ENCODE peak calls at places on chromosomes 3 and 15, in seven cellular contexts. H is T-cell; L is left cardiac atrium; R is activated CD8-positive, alpha-beta memory T cell treated with anti-CD3 and anti-CD28 coated beads for 48 hours; Z is RCC 7860; P is NCI-H226; M is M059J. Y is an unnamed sample.

GRCh38 chr15:52140646-52141045 is 28.1 kb upstream of the BCL2L10 start:
- DNase-seq in H (no peak), L (no peak), R (no peak), Z (no peak), P (no peak), M (no peak), Y (no peak)

GRCh38 chr15:92803852-92804609 is 96.1 kb upstream of the CHD2 start:
- DNase-seq in H (no peak), L (peak), R (peak), Z (peak), P (peak), M (peak), Y (no peak)

GRCh38 chr3:99952306-99952705 is 134.6 kb downstream of the CMSS1 start:
- DNase-seq in H (no peak), L (no peak), R (no peak), Z (peak), P (peak), M (peak), Y (no peak)

GRCh38 chr15:76200083-76200465 is 111.2 kb downstream of the ETFA start:
- DNase-seq in H (no peak), L (peak), R (no peak), Z (no peak), P (no peak), M (no peak), Y (no peak)

GRCh38 chr15:56690733-56691132 is 42.6 kb downstream of the ZNF280D start:
- DNase-seq in H (no peak), L (no peak), R (no peak), Z (no peak), P (no peak), M (no peak), Y (no peak)

GRCh38 chr3:128487813-128488635 is 5.0 kb downstream of the GATA2 start:
- DNase-seq in H (no peak), L (peak), R (no peak), Z (peak), P (peak), M (peak), Y (no peak)

GRCh38 chr15:61008915-61009314 is 220.2 kb downstream of the RORA start:
- DNase-seq in H (no peak), L (no peak), R (no peak), Z (no peak), P (no peak), M (no peak), Y (no peak)

GRCh38 chr3:2826036-2826435 is 284.1 kb downstream of the IL5RA start:
- DNase-seq in H (no peak), L (no peak), R (no peak), Z (no peak), P (no peak), M (no peak), Y (no peak)

GRCh38 chr3:185473290-185473815 is 25.5 kb downstream of the TMEM41A start:
- DNase-seq in H (no peak), L (no peak), R (no peak), Z (no peak), P (peak), M (peak), Y (no peak)

GRCh38 chr3:46087871-46088270 is 60.6 kb upstream of the XCR1 start:
- DNase-seq in H (no peak), L (no peak), R (no peak), Z (no peak), P (peak), M (peak), Y (no peak)

GRCh38 chr3:39186692-39187151 is 5.7 kb downstream of the XIRP1 start:
- DNase-seq in H (no peak), L (no peak), R (no peak), Z (no peak), P (no peak), M (no peak), Y (no peak)

GRCh38 chr3:182716114-182716688 is 77.1 kb upstream of the ATP11B start:
- DNase-seq in H (no peak), L (no peak), R (no peak), Z (no peak), P (peak), M (no peak), Y (no peak)

GRCh38 chr3:5038243-5038642 is 59.0 kb downstream of the BHLHE40 start:
- DNase-seq in H (no peak), L (no peak), R (no peak), Z (no peak), P (no peak), M (no peak), Y (no peak)